ENCODE peak calls at places on chromosomes 12 and 14, in five cellular contexts. One of them, this sample, is unnamed.

GRCh38 chr14:68208218-68208617 is 388.6 kb downstream of the RAD51B start:
- DNase-seq in Right ventricle myocardium superior: no peak
- DNase-seq in progenitor cell of endocrine pancreas: no peak
- DNase-seq in stimulated activated CD4-positive, alpha-beta T cell treated with anti-CD3 and anti-CD28 coated beads, TNF-alpha, amount 100 ng/mL, for 24 hours: no peak
- DNase-seq in stomach: no peak
- DNase-seq in this sample: no peak

GRCh38 chr12:81668475-81668874 is 90.7 kb downstream of the PPFIA2 start:
- DNase-seq in stimulated activated CD4-positive, alpha-beta T cell treated with anti-CD3 and anti-CD28 coated beads, TNF-alpha, amount 100 ng/mL, for 24 hours: no peak
- DNase-seq in progenitor cell of endocrine pancreas: no peak
- DNase-seq in Right ventricle myocardium superior: no peak
- DNase-seq in stomach: no peak
- DNase-seq in this sample: no peak

GRCh38 chr14:90274019-90274418 is 17.7 kb downstream of the PSMC1 start:
- DNase-seq in progenitor cell of endocrine pancreas: no peak
- DNase-seq in Right ventricle myocardium superior: no peak
- DNase-seq in stimulated activated CD4-positive, alpha-beta T cell treated with anti-CD3 and anti-CD28 coated beads, TNF-alpha, amount 100 ng/mL, for 24 hours: no peak
- DNase-seq in stomach: no peak
- DNase-seq in this sample: no peak

GRCh38 chr12:40988335-40988734 is 199.8 kb upstream of the PDZRN4 start:
- DNase-seq in progenitor cell of endocrine pancreas: no peak
- DNase-seq in stimulated activated CD4-positive, alpha-beta T cell treated with anti-CD3 and anti-CD28 coated beads, TNF-alpha, amount 100 ng/mL, for 24 hours: no peak
- DNase-seq in Right ventricle myocardium superior: no peak
- DNase-seq in stomach: no peak
- DNase-seq in this sample: no peak

GRCh38 chr12:52318241-52318990 is 2.8 kb downstream of the KRT83 start:
- DNase-seq in Right ventricle myocardium superior: no peak
- DNase-seq in progenitor cell of endocrine pancreas: no peak
- DNase-seq in stomach: no peak
- DNase-seq in stimulated activated CD4-positive, alpha-beta T cell treated with anti-CD3 and anti-CD28 coated beads, TNF-alpha, amount 100 ng/mL, for 24 hours: no peak
- DNase-seq in this sample: no peak

GRCh38 chr12:10747730-10748129 is 24.6 kb upstream of the YBX3 start:
- DNase-seq in stomach: no peak
- DNase-seq in stimulated activated CD4-positive, alpha-beta T cell treated with anti-CD3 and anti-CD28 coated beads, TNF-alpha, amount 100 ng/mL, for 24 hours: no peak
- DNase-seq in progenitor cell of endocrine pancreas: no peak
- DNase-seq in Right ventricle myocardium superior: no peak
- DNase-seq in this sample: no peak

GRCh38 chr12:1930816-1931597 is 12.6 kb upstream of the CACNA2D4 start:
- DNase-seq in Right ventricle myocardium superior: no peak
- DNase-seq in stomach: peak
- DNase-seq in stimulated activated CD4-positive, alpha-beta T cell treated with anti-CD3 and anti-CD28 coated beads, TNF-alpha, amount 100 ng/mL, for 24 hours: no peak
- DNase-seq in progenitor cell of endocrine pancreas: no peak
- DNase-seq in this sample: peak

GRCh38 chr14:98131406-98131805 is 1140.6 kb downstream of the BCL11B start:
- DNase-seq in stimulated activated CD4-positive, alpha-beta T cell treated with anti-CD3 and anti-CD28 coated beads, TNF-alpha, amount 100 ng/mL, for 24 hours: no peak
- DNase-seq in stomach: no peak
- DNase-seq in progenitor cell of endocrine pancreas: no peak
- DNase-seq in Right ventricle myocardium superior: no peak
- DNase-seq in this sample: peak

GRCh38 chr14:97802430-97802829 is 1005.2 kb downstream of the VRK1 start:
- DNase-seq in Right ventricle myocardium superior: no peak
- DNase-seq in stimulated activated CD4-positive, alpha-beta T cell treated with anti-CD3 and anti-CD28 coated beads, TNF-alpha, amount 100 ng/mL, for 24 hours: no peak
- DNase-seq in progenitor cell of endocrine pancreas: no peak
- DNase-seq in stomach: no peak
- DNase-seq in this sample: no peak

GRCh38 chr12:122003646-122004611 is 17.8 kb upstream of the BCL7A start:
- DNase-seq in stomach: no peak
- DNase-seq in progenitor cell of endocrine pancreas: no peak
- DNase-seq in Right ventricle myocardium superior: no peak
- DNase-seq in stimulated activated CD4-positive, alpha-beta T cell treated with anti-CD3 and anti-CD28 coated beads, TNF-alpha, amount 100 ng/mL, for 24 hours: no peak
- DNase-seq in this sample: no peak

GRCh38 chr12:113473942-113474341 is 2.3 kb upstream of the LHX5 start:
- DNase-seq in stomach: no peak
- DNase-seq in stimulated activated CD4-positive, alpha-beta T cell treated with anti-CD3 and anti-CD28 coated beads, TNF-alpha, amount 100 ng/mL, for 24 hours: no peak
- DNase-seq in Right ventricle myocardium superior: no peak
- DNase-seq in progenitor cell of endocrine pancreas: no peak
- DNase-seq in this sample: no peak

GRCh38 chr12:132700212-132700913 is 10.3 kb upstream of the PGAM5 start:
- DNase-seq in stomach: no peak
- DNase-seq in stimulated activated CD4-positive, alpha-beta T cell treated with anti-CD3 and anti-CD28 coated beads, TNF-alpha, amount 100 ng/mL, for 24 hours: no peak
- DNase-seq in progenitor cell of endocrine pancreas: no peak
- DNase-seq in Right ventricle myocardium superior: no peak
- DNase-seq in this sample: no peak

This sample was measured in adrenal gland.